ENCODE peak calls at places on chromosomes 11 and 22, in seven cellular contexts. V is effector memory CD8-positive, alpha-beta T cell; A is choroid plexus epithelial cell; X is activated CD4-positive, alpha-beta T cell treated with anti-CD3 and anti-CD28 coated beads for 1 hour; H is adipocyte; S is germinal center; R is heart left ventricle. M is an unnamed sample.

GRCh38 chr11:129374081-129374992 is 1.3 kb upstream of the BARX2 start:
- DNase-seq in R (no peak), A (no peak), X (no peak), S (no peak), H (no peak), V (no peak), M (no peak)

GRCh38 chr11:93016595-93016994 is 47.1 kb downstream of the MTNR1B start:
- DNase-seq in V (no peak), H (no peak), S (no peak), A (no peak), R (no peak), X (no peak), M (no peak)

GRCh38 chr11:32838505-32839274 is 9.0 kb downstream of the PRRG4 start:
- DNase-seq in V (no peak), A (peak), S (no peak), R (no peak), H (peak), X (no peak), M (no peak)

GRCh38 chr11:122727101-122727929 is 71.8 kb downstream of the UBASH3B start:
- DNase-seq in R (no peak), V (peak), S (no peak), A (peak), H (no peak), X (no peak), M (no peak)

GRCh38 chr11:35711173-35711910 is 48.8 kb downstream of the TRIM44 start:
- DNase-seq in X (no peak), A (no peak), V (no peak), H (no peak), R (no peak), S (no peak), M (no peak)

GRCh38 chr22:32587449-32587848 is 112.8 kb downstream of the FBXO7 start:
- DNase-seq in S (no peak), V (no peak), X (no peak), H (no peak), A (peak), R (no peak), M (no peak)

GRCh38 chr11:45180888-45181594 is 34.6 kb downstream of the PRDM11 start:
- DNase-seq in A (peak), H (peak), X (peak), S (peak), V (peak), R (peak), M (peak)

GRCh38 chr11:86861810-86862209 is 61.5 kb downstream of the PRSS23 start:
- DNase-seq in S (no peak), R (no peak), H (no peak), X (no peak), V (no peak), A (no peak), M (no peak)

GRCh38 chr11:7974668-7975067 is 9.4 kb upstream of the NLRP10 start:
- DNase-seq in A (no peak), R (no peak), S (no peak), H (no peak), X (no peak), V (no peak), M (no peak)

GRCh38 chr11:5004429-5005274 is 10.0 kb downstream of the OR51L1 start:
- DNase-seq in H (peak), V (no peak), S (no peak), A (peak), X (no peak), R (peak), M (no peak)

GRCh38 chr11:58575377-58576020 is at the start of gene LPXN:
- DNase-seq in H (no peak), V (peak), R (no peak), X (peak), S (peak), A (peak), M (no peak)

GRCh38 chr11:1205987-1206331 is 16.9 kb upstream of the MUC5B start:
- DNase-seq in R (no peak), S (no peak), A (no peak), X (no peak), V (no peak), H (no peak), M (peak)

GRCh38 chr11:95586681-95587080 is 202.9 kb downstream of the FAM76B start:
- DNase-seq in S (no peak), A (no peak), X (no peak), H (no peak), R (no peak), V (no peak), M (no peak)

GRCh38 chr11:907668-908067 is 2.9 kb downstream of the CHID1 start:
- DNase-seq in S (peak), X (no peak), H (no peak), R (no peak), V (no peak), A (no peak), M (no peak)

GRCh38 chr11:65454311-65454695 is 31.7 kb downstream of the NEAT1 start:
- DNase-seq in H (peak), X (no peak), S (no peak), A (no peak), R (no peak), V (no peak), M (no peak)

GRCh38 chr11:27468209-27468608 is 4.4 kb downstream of the LGR4 start:
- DNase-seq in X (no peak), H (peak), V (no peak), S (no peak), R (no peak), A (peak), M (no peak)

GRCh38 chr11:63920870-63921417 is 4.0 kb upstream of the RCOR2 start:
- DNase-seq in A (no peak), X (no peak), R (no peak), V (no peak), S (peak), H (peak), M (no peak)

GRCh38 chr11:130171534-130171933 is 12.0 kb downstream of the ST14 start:
- DNase-seq in X (no peak), S (no peak), A (no peak), R (no peak), H (no peak), V (no peak), M (no peak)

GRCh38 chr11:29486301-29486700 is 530.5 kb downstream of the KCNA4 start:
- DNase-seq in H (no peak), V (no peak), R (no peak), A (no peak), X (no peak), S (no peak), M (no peak)